ENCODE peak calls at places on chromosomes 5 and 9, in nine cellular contexts. Q is neural crest cell, S is kidney epithelial cell, V is AG04450, G is bronchial epithelial cell, N is tibial artery, R is GM06990, Z is psoas muscle, H is IMR-90. L is an unnamed sample.

GRCh38 chr9:121326130-121326838 is 43.8 kb downstream of the STOM start:
- DNase-seq in N (peak), V (no peak), H (peak), Q (no peak), G (peak), S (no peak), Z (peak), R (no peak), L (no peak)

GRCh38 chr5:176685010-176685409 is 37.7 kb downstream of the TSPAN17 start:
- DNase-seq in Q (no peak), V (no peak), R (no peak), G (no peak), H (no peak), N (no peak), S (no peak), Z (no peak), L (no peak)

GRCh38 chr9:76313771-76314170 is 80.5 kb downstream of the RFK start:
- DNase-seq in Z (no peak), S (no peak), H (no peak), R (no peak), V (no peak), Q (no peak), N (no peak), G (no peak), L (no peak)

GRCh38 chr5:175738595-175739133 is 80.8 kb downstream of the HRH2 start:
- DNase-seq in V (no peak), R (no peak), G (no peak), H (no peak), N (peak), Z (no peak), Q (no peak), S (no peak), L (no peak)

GRCh38 chr5:73365990-73366667 is 82.4 kb downstream of the FOXD1 start:
- DNase-seq in N (no peak), R (no peak), G (no peak), Q (no peak), H (no peak), V (no peak), S (no peak), Z (no peak), L (no peak)

GRCh38 chr9:26263451-26263850 is 585.2 kb upstream of the TUSC1 start:
- DNase-seq in R (no peak), S (no peak), H (no peak), Q (no peak), G (no peak), V (no peak), Z (no peak), N (no peak), L (no peak)

GRCh38 chr5:170444181-170444580 is 55.0 kb upstream of the KCNMB1 start:
- DNase-seq in G (no peak), R (no peak), H (no peak), V (no peak), Z (no peak), S (no peak), Q (no peak), N (no peak), L (no peak)

GRCh38 chr5:81192351-81192750 is 40.8 kb upstream of the CKMT2 start:
- DNase-seq in Z (no peak), G (no peak), N (no peak), H (no peak), Q (no peak), R (no peak), V (no peak), S (no peak), L (no peak)

GRCh38 chr9:113350937-113351336 is 1.6 kb downstream of the BSPRY start:
- DNase-seq in G (no peak), S (no peak), Q (no peak), N (no peak), V (no peak), R (no peak), Z (no peak), H (no peak), L (no peak)

GRCh38 chr9:93380410-93381060 is 71.0 kb upstream of the FAM120A start:
- DNase-seq in H (no peak), Z (no peak), N (no peak), Q (no peak), V (no peak), G (no peak), S (no peak), R (no peak), L (no peak)

GRCh38 chr5:121189569-121190305 is 661.9 kb upstream of the FTMT start:
- DNase-seq in R (no peak), H (peak), G (peak), Z (no peak), N (no peak), S (peak), V (peak), Q (no peak), L (no peak)

GRCh38 chr9:130186051-130186450 is 13.8 kb downstream of the NCS1 start:
- DNase-seq in G (no peak), V (no peak), R (no peak), Z (no peak), N (peak), H (peak), S (no peak), Q (no peak), L (no peak)

GRCh38 chr5:173715607-173716006 is 99.2 kb upstream of the BOD1 start:
- DNase-seq in N (no peak), G (no peak), S (no peak), R (no peak), Q (no peak), Z (no peak), H (peak), V (no peak), L (no peak)

GRCh38 chr5:150247726-150248125 is 41.8 kb downstream of the CAMK2A start:
- DNase-seq in H (no peak), V (no peak), N (no peak), Z (no peak), R (no peak), S (no peak), Q (no peak), G (no peak), L (no peak)
- TF ChIP-seq CTCF in H (no peak), V (no peak), N (no peak), Z (no peak), R (no peak), S (no peak), Q (no peak), G (no peak), L (no peak)

GRCh38 chr5:107672212-107673105 is 1.7 kb upstream of the EFNA5 start:
- DNase-seq in N (peak), H (peak), R (peak), Q (peak), V (peak), G (peak), Z (peak), S (peak), L (peak)
- TF ChIP-seq CTCF in N (no peak), H (no peak), R (no peak), Q (no peak), V (no peak), G (no peak), Z (no peak), S (no peak), L (no peak)

GRCh38 chr9:131233556-131233955 is 42.8 kb downstream of the FAM78A start:
- DNase-seq in G (no peak), Q (no peak), H (no peak), S (no peak), R (no peak), N (no peak), V (no peak), Z (no peak), L (no peak)
- TF ChIP-seq CTCF in G (no peak), Q (no peak), H (no peak), S (no peak), R (no peak), N (no peak), V (no peak), Z (no peak), L (no peak)

DNA sequence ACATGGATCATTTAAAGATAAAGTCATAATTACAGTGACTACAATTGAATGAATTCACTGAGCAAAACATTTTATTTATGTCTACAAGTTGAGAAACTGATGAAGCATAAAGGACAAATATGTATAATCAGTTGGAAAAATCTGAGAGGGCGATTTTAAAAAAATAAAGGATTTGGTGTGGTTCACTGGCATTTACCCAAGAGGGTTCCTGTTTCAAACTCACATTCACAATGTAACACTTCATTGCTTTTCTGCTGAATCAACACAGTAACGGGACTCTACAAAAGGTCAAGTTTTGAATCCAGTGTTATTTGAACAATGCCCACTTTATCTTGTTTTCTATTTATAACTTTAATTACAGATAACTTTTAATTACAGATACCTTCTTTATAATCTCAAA is 138.6 kb downstream of the NUDT12 start:
- DNase-seq in R (no peak), Q (no peak), H (peak), Z (no peak), G (no peak), V (no peak), N (no peak), S (peak), L (no peak)
- TF ChIP-seq CTCF in R (no peak), Q (no peak), H (no peak), Z (no peak), G (no peak), V (no peak), N (no peak), S (no peak), L (no peak)

GRCh38 chr5:147391781-147392180 is 118.1 kb downstream of the DPYSL3 start:
- DNase-seq in V (peak), Q (peak), Z (peak), R (no peak), S (peak), G (peak), H (peak), N (peak), L (peak)

GRCh38 chr5:147394273-147394672 is 115.6 kb downstream of the DPYSL3 start:
- DNase-seq in G (no peak), S (no peak), R (no peak), N (no peak), Z (no peak), H (no peak), Q (no peak), V (no peak), L (no peak)

GRCh38 chr5:147396070-147396469 is 113.8 kb downstream of the DPYSL3 start:
- DNase-seq in N (peak), V (no peak), H (no peak), S (no peak), Z (peak), G (no peak), R (no peak), Q (no peak), L (no peak)

GRCh38 chr5:147390654-147391053 is 119.2 kb downstream of the DPYSL3 start:
- DNase-seq in V (no peak), R (no peak), Q (no peak), S (no peak), H (no peak), N (no peak), G (no peak), Z (no peak), L (no peak)

GRCh38 chr5:147393866-147394265 is 116.0 kb downstream of the DPYSL3 start:
- DNase-seq in R (no peak), Z (no peak), N (no peak), Q (no peak), H (no peak), G (no peak), S (no peak), V (no peak), L (peak)
- TF ChIP-seq CTCF in R (peak), Z (no peak), N (no peak), Q (peak), H (peak), G (peak), S (peak), V (peak), L (peak)

DNA sequence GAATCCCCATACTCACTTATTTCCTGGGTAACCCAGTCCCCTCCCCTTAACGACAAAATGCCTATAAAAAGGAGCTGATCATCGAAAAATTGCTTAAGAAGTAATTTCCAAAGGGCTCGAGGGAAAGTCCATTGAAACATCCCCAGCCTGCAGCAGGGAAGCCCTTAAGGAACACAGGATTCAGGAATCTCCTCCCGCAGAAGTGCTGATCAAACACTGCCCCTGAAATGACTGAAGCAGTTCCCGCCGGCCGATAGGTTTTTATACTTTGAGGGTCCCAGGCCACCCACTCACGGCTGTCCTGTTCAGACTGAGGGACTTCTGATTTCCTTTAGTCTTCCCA is 620 bp upstream of the ZNF79 start:
- DNase-seq in V (no peak), H (no peak), R (no peak), Q (no peak), Z (no peak), G (no peak), N (no peak), S (no peak), L (no peak)
- TF ChIP-seq CTCF in V (no peak), H (no peak), R (no peak), Q (no peak), Z (no peak), G (no peak), N (no peak), S (no peak), L (no peak)

DNA sequence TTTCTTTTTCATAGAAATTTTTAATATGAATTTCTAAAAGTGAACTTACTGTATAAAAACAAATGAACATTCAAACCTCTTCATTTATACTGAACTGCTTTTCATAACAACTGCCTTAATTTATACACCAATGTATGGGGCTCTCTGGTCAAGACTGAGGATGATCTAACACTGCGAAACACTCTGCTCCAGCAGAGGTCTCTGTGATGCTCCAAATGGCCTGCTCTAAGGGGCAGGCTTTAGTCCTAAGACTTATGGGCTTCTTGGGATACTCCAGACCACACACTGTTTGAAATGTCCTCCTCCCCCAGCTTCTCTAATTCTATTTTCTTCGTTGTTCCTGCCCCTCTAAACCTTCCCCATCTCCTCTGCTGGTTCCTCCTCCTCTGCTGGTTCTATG is 58.5 kb downstream of the LIFR start:
- DNase-seq in N (no peak), H (peak), Z (no peak), R (no peak), G (peak), Q (no peak), V (no peak), S (no peak), L (no peak)
- TF ChIP-seq CTCF in N (no peak), H (no peak), Z (peak), R (no peak), G (no peak), Q (no peak), V (peak), S (peak), L (no peak)